ENCODE peak calls at places on chromosomes 5 and 9, in six cellular contexts. N is pancreas, Q is fibroblast of the aortic adventitia, L is HCT116, D is cardiac fibroblast, I is heart right ventricle. K is an unnamed sample.

GRCh38 chr9:131238402-131239021 is 37.8 kb downstream of the FAM78A start:
- DNase-seq in N (no peak), Q (no peak), L (no peak), D (peak), I (peak), K (no peak)

GRCh38 chr5:10235350-10235749 is 14.3 kb downstream of the ATPSCKMT start:
- DNase-seq in N (no peak), Q (no peak), L (peak), D (no peak), I (no peak), K (peak)

GRCh38 chr5:7078901-7079300 is 317.0 kb upstream of the ADCY2 start:
- DNase-seq in N (no peak), Q (no peak), L (no peak), D (no peak), I (no peak), K (no peak)

GRCh38 chr5:58775699-58776098 is 192.8 kb downstream of the RAB3C start:
- DNase-seq in N (no peak), Q (no peak), L (no peak), D (no peak), I (no peak), K (no peak)

GRCh38 chr9:109010676-109011655 is 2.3 kb downstream of the CTNNAL1 start:
- DNase-seq in N (no peak), Q (peak), L (peak), D (peak), I (peak), K (peak)

GRCh38 chr5:76801159-76801802 is 17.5 kb upstream of the F2RL1 start:
- DNase-seq in N (no peak), Q (peak), L (peak), D (peak), I (no peak), K (peak)

GRCh38 chr9:88808761-88809370 is 182.4 kb upstream of the S1PR3 start:
- DNase-seq in N (no peak), Q (no peak), L (no peak), D (no peak), I (no peak), K (no peak)

GRCh38 chr9:110257097-110257955 is 1.0 kb upstream of the TXN start:
- DNase-seq in N (peak), Q (no peak), L (no peak), D (peak), I (peak), K (no peak)

GRCh38 chr9:114226289-114227055 is 71.1 kb downstream of the COL27A1 start:
- DNase-seq in N (no peak), Q (no peak), L (no peak), D (no peak), I (no peak), K (no peak)

GRCh38 chr9:98563212-98563907 is 145.4 kb downstream of the GABBR2 start:
- DNase-seq in N (no peak), Q (no peak), L (no peak), D (no peak), I (no peak), K (no peak)

GRCh38 chr5:157130933-157131332 is 11.7 kb downstream of the MED7 start:
- DNase-seq in N (no peak), Q (no peak), L (no peak), D (no peak), I (no peak), K (no peak)

GRCh38 chr5:180343110-180343845 is 9.9 kb downstream of the GFPT2 start:
- DNase-seq in N (no peak), Q (peak), L (no peak), D (peak), I (no peak), K (peak)

GRCh38 chr5:71719092-71719964 is at the start of gene CARTPT:
- DNase-seq in N (no peak), Q (no peak), L (no peak), D (peak), I (peak), K (peak)

GRCh38 chr9:818958-819357 is 22.5 kb upstream of the DMRT1 start:
- DNase-seq in N (no peak), Q (no peak), L (no peak), D (no peak), I (no peak), K (no peak)

GRCh38 chr9:132006657-132007370 is 72.9 kb downstream of the MED27 start:
- DNase-seq in N (no peak), Q (peak), L (no peak), D (peak), I (no peak), K (peak)

GRCh38 chr9:129481824-129482511 is 138.9 kb downstream of the C9orf50 start:
- DNase-seq in N (no peak), Q (no peak), L (no peak), D (peak), I (peak), K (peak)

GRCh38 chr5:133361922-133362321 is 250.4 kb downstream of the FSTL4 start:
- DNase-seq in N (no peak), Q (peak), L (no peak), D (no peak), I (no peak), K (no peak)

GRCh38 chr5:40405230-40405629 is 274.5 kb upstream of the PTGER4 start:
- DNase-seq in N (no peak), Q (peak), L (no peak), D (peak), I (no peak), K (peak)

GRCh38 chr5:77230727-77231469 is 20.4 kb downstream of the PDE8B start:
- DNase-seq in N (no peak), Q (no peak), L (no peak), D (no peak), I (no peak), K (peak)

GRCh38 chr5:3023678-3024077 is 272.2 kb upstream of the IRX2 start:
- DNase-seq in N (no peak), Q (no peak), L (no peak), D (no peak), I (no peak), K (no peak)

GRCh38 chr5:137751869-137752491 is 2.2 kb downstream of the HNRNPA0 start:
- DNase-seq in N (peak), Q (peak), L (peak), D (peak), I (peak), K (peak)

GRCh38 chr9:79701651-79702050 is 129.9 kb downstream of the TLE4 start:
- DNase-seq in N (no peak), Q (no peak), L (no peak), D (no peak), I (no peak), K (peak)

GRCh38 chr9:93316726-93317494 is 133.0 kb downstream of the WNK2 start:
- DNase-seq in N (no peak), Q (no peak), L (no peak), D (no peak), I (no peak), K (no peak)

GRCh38 chr9:136686794-136687711 is at the start of gene AGPAT2:
- DNase-seq in N (peak), Q (peak), L (peak), D (peak), I (peak), K (no peak)

GRCh38 chr9:64773491-64773931 is 511.5 kb downstream of the FOXD4L5 start:
- DNase-seq in N (peak), Q (no peak), L (no peak), D (no peak), I (no peak), K (no peak)

GRCh38 chr5:55634866-55635265 is 77.3 kb downstream of the SLC38A9 start:
- DNase-seq in N (no peak), Q (no peak), L (no peak), D (no peak), I (no peak), K (no peak)

GRCh38 chr5:84693256-84693655 is 308.6 kb upstream of the EDIL3 start:
- DNase-seq in N (no peak), Q (no peak), L (no peak), D (no peak), I (no peak), K (no peak)

GRCh38 chr5:102792705-102793104 is 37.6 kb downstream of the PAM start:
- DNase-seq in N (no peak), Q (no peak), L (no peak), D (peak), I (no peak), K (peak)

GRCh38 chr5:73945505-73945904 is 319.5 kb downstream of the ARHGEF28 start:
- DNase-seq in N (peak), Q (no peak), L (no peak), D (no peak), I (no peak), K (no peak)

GRCh38 chr5:96881511-96882115 is 5.3 kb downstream of the ERAP2 start:
- DNase-seq in N (no peak), Q (peak), L (no peak), D (peak), I (no peak), K (peak)

GRCh38 chr5:87526131-87526530 is 113.4 kb upstream of the CCNH start:
- DNase-seq in N (no peak), Q (no peak), L (no peak), D (no peak), I (no peak), K (no peak)

DNA sequence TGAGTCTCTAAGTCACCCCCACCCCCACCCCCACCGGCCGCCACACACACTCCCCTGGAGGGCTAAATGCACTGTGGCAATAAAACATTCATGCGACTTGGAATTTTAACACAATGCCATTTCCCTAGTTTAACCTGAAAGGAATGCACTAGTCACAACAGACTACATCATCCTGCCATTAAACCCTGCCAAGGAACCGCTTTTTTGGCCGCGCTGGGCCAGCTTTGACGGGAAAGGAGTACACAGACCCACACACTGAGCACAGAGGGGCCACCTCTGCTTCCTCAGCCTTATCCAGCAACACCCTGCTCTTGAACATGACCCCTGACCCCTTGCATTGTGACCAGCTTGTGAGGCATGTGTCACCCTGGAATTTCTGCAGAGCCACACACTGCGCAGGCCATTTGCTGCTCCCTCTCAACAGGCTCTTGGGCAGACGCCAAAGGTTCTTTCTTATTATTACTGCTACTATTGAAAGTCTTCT is 165.3 kb downstream of the BNC2 start:
- DNase-seq in N (peak), Q (peak), L (no peak), D (peak), I (peak), K (peak)
- H3K4me3 ChIP-seq in N (no peak), Q (peak), L (no peak), D (peak), I (peak), K (peak)

DNA sequence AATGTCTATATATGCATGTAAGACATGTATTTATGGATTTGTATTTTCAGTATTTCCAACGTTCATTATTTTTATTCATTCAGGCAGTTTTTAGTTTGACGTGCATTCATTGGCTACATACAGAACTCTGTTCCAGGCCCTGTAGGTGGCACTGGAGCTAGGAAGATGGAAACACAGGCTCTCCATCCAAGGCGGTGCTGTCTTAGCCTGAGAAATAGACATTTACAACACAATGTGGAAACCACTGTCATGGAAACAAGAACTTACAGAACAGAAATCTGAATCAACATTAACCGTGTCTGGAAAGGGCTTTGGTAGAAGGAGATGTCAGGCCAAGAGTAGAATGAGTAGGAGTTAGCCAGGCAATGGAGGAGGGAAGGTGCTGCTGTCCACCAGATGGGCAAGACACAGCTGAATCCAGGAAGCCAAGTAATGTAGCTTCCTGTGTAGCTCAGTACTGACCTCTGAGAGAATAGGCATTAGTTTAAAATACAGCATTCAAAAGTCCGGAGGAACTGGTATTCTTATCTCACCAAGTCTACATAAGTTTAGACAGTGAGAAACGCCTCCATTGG is 388.7 kb upstream of the CDH6 start:
- DNase-seq in N (no peak), Q (peak), L (no peak), D (peak), I (peak), K (no peak)
- TF ChIP-seq CTCF in N (no peak), Q (peak), L (no peak), D (peak), I (peak), K (no peak)

DNA sequence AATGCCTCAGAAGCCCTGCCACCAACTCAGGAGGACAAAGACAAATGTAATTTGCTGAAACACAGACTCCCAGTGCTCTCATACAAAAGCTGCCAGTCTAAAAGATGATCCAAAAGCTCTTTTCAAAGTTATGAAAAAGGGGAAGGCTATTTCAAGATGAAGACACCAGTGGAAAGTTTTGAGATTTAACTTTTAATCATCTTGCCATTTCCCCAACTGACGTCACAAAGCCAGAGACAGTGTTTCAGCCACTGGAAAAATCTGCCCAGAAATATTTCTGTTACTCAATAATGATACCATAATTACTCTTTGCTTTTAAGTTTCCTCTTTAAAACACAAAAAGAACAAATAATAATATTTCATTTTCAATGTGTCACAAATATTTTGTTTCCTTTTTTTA is 20.9 kb downstream of the ENG start:
- DNase-seq in N (no peak), Q (peak), L (no peak), D (peak), I (no peak), K (peak)
- H3K4me3 ChIP-seq in N (no peak), Q (no peak), L (no peak), D (no peak), I (no peak), K (no peak)

GRCh38 chr9:112091805-112092204 is 83.3 kb downstream of the SUSD1 start:
- DNase-seq in N (peak), Q (peak), L (no peak), D (peak), I (no peak), K (peak)
- TF ChIP-seq CTCF in N (no peak), Q (peak), L (peak), D (peak), I (no peak), K (peak)